ENCODE peak calls at places on chromosomes 12 and 14, in eight cellular contexts. E, M, F, O, Z, X, G and R are unnamed samples. For H3K27me3 and H3K4me1, the result is how much of the 10 kb centered on the place peaks cover.

GRCh38 chr12:25764409-25764808 is 194.1 kb upstream of the RASSF8 start:
- DNase-seq in E (no peak), O (no peak), G (no peak), M (no peak), F (no peak), Z (no peak), X (no peak), R (no peak)

GRCh38 chr14:21673718-21674117 is at the start of gene OR4E1:
- DNase-seq in E (no peak), G (no peak), X (no peak), F (no peak), M (no peak), Z (no peak), O (no peak), R (no peak)

GRCh38 chr14:64960762-64961276 is 11.3 kb downstream of the RAB15 start:
- DNase-seq in Z (no peak), X (peak), M (no peak), E (no peak), G (no peak), O (peak), F (peak), R (peak)

GRCh38 chr12:78562358-78563205 is 302.0 kb upstream of the SYT1 start:
- DNase-seq in F (no peak), E (no peak), X (no peak), O (no peak), G (no peak), M (peak), Z (no peak), R (no peak)

GRCh38 chr12:119071638-119072231 is 90.4 kb downstream of the SRRM4 start:
- DNase-seq in F (no peak), M (no peak), E (no peak), X (no peak), Z (no peak), O (no peak), G (no peak), R (no peak)

GRCh38 chr14:95248422-95248821 is 71.3 kb downstream of the CLMN start:
- DNase-seq in G (no peak), Z (no peak), F (no peak), M (no peak), E (no peak), O (no peak), X (no peak), R (no peak)

GRCh38 chr14:30223385-30223785 is 295.7 kb upstream of the PRKD1 start:
- DNase-seq in O (peak), E (no peak), G (peak), M (peak), Z (no peak), X (peak), F (no peak), R (peak)

GRCh38 chr14:61147369-61147897 is 133.7 kb downstream of the TMEM30B start:
- DNase-seq in G (no peak), E (no peak), Z (no peak), F (no peak), M (no peak), O (no peak), X (no peak), R (no peak)

GRCh38 chr12:53052419-53053222 is 2.8 kb downstream of the TNS2 start:
- DNase-seq in G (peak), M (no peak), E (no peak), F (no peak), X (peak), Z (no peak), O (peak), R (peak)

GRCh38 chr14:23481362-23481970 is 12.0 kb downstream of the NGDN start:
- DNase-seq in M (no peak), Z (no peak), E (no peak), O (no peak), F (peak), X (no peak), G (no peak), R (no peak)

GRCh38 chr12:51950682-51951198 is 759 bp upstream of the ACVR1B start:
- DNase-seq in E (no peak), F (no peak), X (no peak), Z (no peak), O (no peak), G (no peak), M (no peak), R (no peak)

GRCh38 chr12:51951843-51952722 is 584 bp downstream of the ACVR1B start:
- DNase-seq in M (no peak), X (no peak), E (no peak), Z (no peak), O (no peak), F (no peak), G (peak), R (no peak)

GRCh38 chr12:51949342-51950030 is 2.0 kb upstream of the ACVR1B start:
- DNase-seq in M (no peak), E (no peak), F (no peak), G (no peak), O (no peak), Z (no peak), X (no peak), R (no peak)

GRCh38 chr12:51953011-51953568 is 1.6 kb downstream of the ACVR1B start:
- DNase-seq in G (no peak), Z (no peak), O (no peak), E (no peak), M (no peak), X (no peak), F (no peak), R (no peak)

GRCh38 chr12:51951199-51951842 is at the start of gene ACVR1B:
- DNase-seq in G (peak), E (no peak), Z (peak), M (peak), X (peak), O (peak), F (peak), R (peak)
- TF ChIP-seq POLR2AphosphoS5 in G (peak), E (no peak), Z (no peak), M (no peak), X (no peak), O (peak), F (no peak), R (no peak)

DNA sequence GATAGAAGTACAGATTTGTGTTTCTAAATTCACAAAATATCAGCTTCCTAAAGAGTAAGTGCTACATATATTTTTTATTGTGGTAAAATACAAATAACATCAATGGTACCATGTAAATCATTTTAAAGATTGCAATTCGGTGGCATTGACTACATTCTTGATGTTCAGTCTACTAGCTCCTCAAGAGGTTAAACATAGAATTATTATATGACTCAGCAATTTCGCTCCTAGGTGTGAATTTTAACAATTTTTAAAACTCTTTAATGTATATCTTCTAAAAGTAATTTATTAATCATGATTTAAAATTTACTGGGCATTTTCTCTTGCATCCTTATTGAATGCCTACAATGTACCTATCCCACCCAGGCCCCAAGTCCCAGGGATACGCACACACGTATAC is 29.8 kb upstream of the OAS1 start:
- DNase-seq in G (no peak), F (no peak), X (no peak), M (no peak), Z (no peak), E (no peak), O (no peak), R (no peak)
- H3K27me3 ChIP-seq in G (under half), F (under half), X (under half), M (under half), Z (under half), E (under half), O (under half), R (half or more)

GRCh38 chr14:103107941-103108748 is 13.6 kb downstream of the EXOC3L4 start:
- DNase-seq in Z (no peak), M (no peak), X (no peak), E (no peak), O (no peak), F (peak), G (no peak), R (no peak)
- H3K4me1 ChIP-seq in Z (half or more), M (half or more), X (half or more), E (half or more), O (under half), F (half or more), G (half or more), R (under half)

GRCh38 chr14:67973415-67973814 is 153.8 kb downstream of the RAD51B start:
- DNase-seq in O (no peak), F (no peak), G (no peak), M (no peak), Z (no peak), X (no peak), E (no peak), R (no peak)

GRCh38 chr14:67970923-67971322 is 151.3 kb downstream of the RAD51B start:
- DNase-seq in X (no peak), F (no peak), G (no peak), M (no peak), Z (no peak), E (no peak), O (no peak), R (no peak)

GRCh38 chr14:67977468-67978034 is 158.0 kb downstream of the RAD51B start:
- DNase-seq in X (no peak), O (no peak), G (no peak), Z (no peak), E (no peak), M (no peak), F (no peak), R (no peak)

GRCh38 chr14:67975429-67975828 is 155.8 kb downstream of the RAD51B start:
- DNase-seq in F (no peak), O (no peak), E (no peak), X (no peak), Z (no peak), M (no peak), G (no peak), R (no peak)

GRCh38 chr14:67971627-67972625 is 152.3 kb downstream of the RAD51B start:
- DNase-seq in X (no peak), Z (no peak), O (no peak), M (no peak), E (no peak), G (no peak), F (no peak), R (no peak)
- TF ChIP-seq POLR2AphosphoS5 in X (no peak), Z (no peak), O (no peak), M (no peak), E (no peak), G (no peak), F (no peak), R (no peak)

DNA sequence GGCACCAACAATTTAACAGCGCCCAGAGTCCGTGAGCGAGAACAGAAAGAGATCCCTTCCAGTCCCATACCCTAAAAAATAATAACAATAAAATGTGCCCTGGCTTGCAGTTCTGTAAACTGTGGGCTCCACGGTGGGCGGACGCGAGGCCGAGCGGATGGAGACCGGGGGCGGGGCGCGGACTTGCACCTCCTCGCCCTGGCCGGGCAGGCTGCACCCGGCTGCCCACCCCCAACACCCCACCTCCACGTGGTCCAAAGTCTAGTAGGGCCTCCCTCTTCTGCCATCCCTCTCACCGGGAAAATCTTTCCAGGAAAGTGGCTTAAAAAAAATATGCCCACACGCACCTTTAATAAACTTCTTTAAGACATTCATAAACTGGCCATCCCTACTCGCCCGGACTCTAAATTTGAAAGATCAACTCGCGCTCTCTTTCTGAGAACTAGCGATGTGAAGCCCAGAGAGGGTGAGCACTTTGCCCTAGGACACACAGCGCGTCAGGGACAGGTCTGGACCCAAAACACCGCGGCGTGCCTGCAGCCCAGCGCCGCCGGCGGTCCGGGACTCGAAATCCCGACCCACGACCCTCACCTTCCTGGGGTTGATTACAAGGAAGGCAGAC is 1.8 kb upstream of the BCL11B start:
- DNase-seq in X (peak), O (no peak), G (no peak), F (no peak), M (peak), Z (no peak), E (no peak), R (no peak)
- H3K27me3 ChIP-seq in X (under half), O (under half), G (under half), F (under half), M (under half), Z (under half), E (under half), R (under half)

DNA sequence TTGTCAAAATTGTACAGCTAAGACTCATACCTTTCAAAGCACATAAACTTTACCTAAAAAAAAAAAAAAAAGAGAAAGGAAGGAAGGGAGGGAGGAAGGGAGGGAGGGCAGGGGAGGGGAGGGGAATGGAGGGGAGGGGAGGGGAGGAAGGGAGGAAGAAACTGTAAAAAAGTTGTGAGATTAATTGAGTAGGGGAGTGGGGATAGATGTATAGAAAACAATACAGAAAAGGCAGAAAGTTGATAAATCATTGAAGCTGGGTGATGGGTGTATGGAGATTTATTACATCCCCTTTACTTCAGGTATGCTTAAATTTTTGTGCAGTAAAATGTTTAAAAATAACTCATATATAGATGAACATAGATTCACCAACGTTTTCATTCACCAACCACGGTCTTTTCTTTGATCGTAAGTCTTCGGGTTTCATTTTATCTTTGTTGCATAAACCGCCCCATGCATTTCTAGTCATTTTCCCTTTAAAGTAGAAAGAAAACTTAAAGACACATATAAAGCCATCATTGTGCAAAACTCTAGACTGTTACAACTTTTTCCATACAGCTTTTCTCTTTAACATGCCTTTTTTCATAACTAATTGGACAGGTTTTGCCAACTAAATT is 191.2 kb upstream of the KRR1 start:
- DNase-seq in M (no peak), G (no peak), E (no peak), Z (no peak), O (no peak), X (no peak), F (no peak), R (no peak)
- H3K4me1 ChIP-seq in M (under half), G (under half), E (under half), Z (under half), O (under half), X (under half), F (under half), R (under half)

GRCh38 chr12:123150804-123151678 is at the start of gene PITPNM2:
- DNase-seq in G (peak), M (no peak), E (no peak), Z (no peak), X (peak), O (peak), F (peak), R (no peak)
- TF ChIP-seq POLR2AphosphoS5 in G (no peak), M (no peak), E (no peak), Z (no peak), X (no peak), O (no peak), F (no peak), R (no peak)